ENCODE peak calls at places on chromosomes 4 and X, in four cellular contexts. One of them, this sample, is unnamed.

GRCh38 chr4:11603594-11604194 is 175.0 kb upstream of the HS3ST1 start:
- DNase-seq in K562: no peak
- DNase-seq in H1: no peak
- DNase-seq in HepG2: no peak
- DNase-seq in this sample: no peak

GRCh38 chrX:103406256-103406655 is 29.9 kb downstream of the BEX3 start:
- DNase-seq in H1: no peak
- DNase-seq in K562: no peak
- DNase-seq in HepG2: no peak
- DNase-seq in this sample: no peak

GRCh38 chr4:24884925-24885324 is 27.9 kb downstream of the CCDC149 start:
- DNase-seq in HepG2: no peak
- DNase-seq in H1: no peak
- DNase-seq in K562: peak
- DNase-seq in this sample: no peak

GRCh38 chr4:142366821-142367220 is 479.3 kb downstream of the INPP4B start:
- DNase-seq in K562: no peak
- DNase-seq in H1: no peak
- DNase-seq in HepG2: no peak
- DNase-seq in this sample: no peak

GRCh38 chr4:10582059-10582686 is 102.4 kb downstream of the CLNK start:
- DNase-seq in H1: no peak
- DNase-seq in HepG2: peak
- DNase-seq in K562: peak
- DNase-seq in this sample: peak

GRCh38 chr4:107017681-107018321 is 18.3 kb downstream of the DKK2 start:
- DNase-seq in H1: no peak
- DNase-seq in K562: no peak
- DNase-seq in HepG2: no peak
- DNase-seq in this sample: no peak

GRCh38 chrX:48720580-48721240 is 24.2 kb downstream of the SUV39H1 start:
- DNase-seq in HepG2: no peak
- DNase-seq in K562: no peak
- DNase-seq in H1: no peak
- DNase-seq in this sample: no peak

GRCh38 chr4:20493761-20494353 is 206.4 kb upstream of the PACRGL start:
- DNase-seq in H1: no peak
- DNase-seq in HepG2: no peak
- DNase-seq in K562: no peak
- DNase-seq in this sample: no peak

GRCh38 chrX:30864383-30864785 is 24.7 kb downstream of the TAB3 start:
- DNase-seq in K562: no peak
- DNase-seq in HepG2: peak
- DNase-seq in H1: no peak
- DNase-seq in this sample: no peak

GRCh38 chr4:156169011-156169410 is 215.3 kb upstream of the CTSO start:
- DNase-seq in H1: peak
- DNase-seq in HepG2: peak
- DNase-seq in K562: no peak
- DNase-seq in this sample: peak

GRCh38 chrX:150683536-150684146 is 9.6 kb upstream of the MTMR1 start:
- DNase-seq in K562: peak
- DNase-seq in H1: no peak
- DNase-seq in HepG2: peak
- DNase-seq in this sample: peak

GRCh38 chrX:129577473-129577872 is 37.4 kb downstream of the OCRL start:
- DNase-seq in HepG2: no peak
- DNase-seq in K562: peak
- DNase-seq in H1: no peak
- DNase-seq in this sample: no peak
- TF ChIP-seq FOSL1 in HepG2: no peak
- TF ChIP-seq FOSL1 in K562: peak
- TF ChIP-seq FOSL1 in H1: no peak
- TF ChIP-seq FOSL1 in this sample: no peak

GRCh38 chrX:51496501-51497291 is at the start of gene NUDT11:
- DNase-seq in K562: peak
- DNase-seq in H1: peak
- DNase-seq in HepG2: no peak
- DNase-seq in this sample: no peak
- TF ChIP-seq FOSL1 in K562: no peak
- TF ChIP-seq FOSL1 in H1: no peak
- TF ChIP-seq FOSL1 in HepG2: no peak
- TF ChIP-seq FOSL1 in this sample: no peak

GRCh38 chr4:177511611-177512010 is 69.4 kb upstream of the AGA start:
- DNase-seq in K562: no peak
- DNase-seq in H1: no peak
- DNase-seq in HepG2: no peak
- DNase-seq in this sample: peak
- TF ChIP-seq FOSL1 in K562: no peak
- TF ChIP-seq FOSL1 in H1: no peak
- TF ChIP-seq FOSL1 in HepG2: no peak
- TF ChIP-seq FOSL1 in this sample: peak

GRCh38 chr4:151318310-151319006 is 6.9 kb downstream of the SH3D19 start:
- DNase-seq in K562: no peak
- DNase-seq in H1: no peak
- DNase-seq in HepG2: no peak
- DNase-seq in this sample: no peak

GRCh38 chr4:151315212-151315886 is 10.1 kb downstream of the SH3D19 start:
- DNase-seq in HepG2: peak
- DNase-seq in K562: no peak
- DNase-seq in H1: no peak
- DNase-seq in this sample: peak

GRCh38 chr4:151319490-151319889 is 5.9 kb downstream of the SH3D19 start:
- DNase-seq in K562: no peak
- DNase-seq in H1: no peak
- DNase-seq in HepG2: no peak
- DNase-seq in this sample: no peak

GRCh38 chr4:151314509-151314908 is 10.9 kb downstream of the SH3D19 start:
- DNase-seq in H1: no peak
- DNase-seq in HepG2: no peak
- DNase-seq in K562: no peak
- DNase-seq in this sample: no peak

GRCh38 chr4:151316645-151317044 is 8.8 kb downstream of the SH3D19 start:
- DNase-seq in HepG2: no peak
- DNase-seq in K562: no peak
- DNase-seq in H1: no peak
- DNase-seq in this sample: no peak
- TF ChIP-seq FOSL1 in HepG2: no peak
- TF ChIP-seq FOSL1 in K562: no peak
- TF ChIP-seq FOSL1 in H1: no peak
- TF ChIP-seq FOSL1 in this sample: no peak

DNA sequence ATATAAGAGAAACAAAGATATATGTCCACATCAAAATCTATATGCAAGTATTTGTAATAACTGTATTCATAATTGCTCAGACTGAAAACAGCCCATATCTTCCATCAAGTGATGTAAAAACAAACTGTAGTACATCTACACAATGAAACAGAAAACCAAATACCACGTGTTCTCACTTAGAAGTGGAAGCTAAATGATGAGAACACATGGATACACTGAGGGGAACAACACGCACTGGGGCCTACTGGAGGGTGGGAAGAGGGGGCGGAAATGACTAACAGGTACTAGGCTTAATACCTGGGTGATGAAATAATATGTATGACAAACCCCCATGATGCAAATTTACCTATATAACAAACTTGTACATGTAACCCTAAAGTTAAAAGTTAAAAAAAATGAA is 42.7 kb downstream of the UBA6 start:
- DNase-seq in K562: no peak
- DNase-seq in HepG2: no peak
- DNase-seq in H1: no peak
- DNase-seq in this sample: no peak
- TF ChIP-seq FOSL1 in K562: no peak
- TF ChIP-seq FOSL1 in HepG2: no peak
- TF ChIP-seq FOSL1 in H1: no peak
- TF ChIP-seq FOSL1 in this sample: no peak

DNA sequence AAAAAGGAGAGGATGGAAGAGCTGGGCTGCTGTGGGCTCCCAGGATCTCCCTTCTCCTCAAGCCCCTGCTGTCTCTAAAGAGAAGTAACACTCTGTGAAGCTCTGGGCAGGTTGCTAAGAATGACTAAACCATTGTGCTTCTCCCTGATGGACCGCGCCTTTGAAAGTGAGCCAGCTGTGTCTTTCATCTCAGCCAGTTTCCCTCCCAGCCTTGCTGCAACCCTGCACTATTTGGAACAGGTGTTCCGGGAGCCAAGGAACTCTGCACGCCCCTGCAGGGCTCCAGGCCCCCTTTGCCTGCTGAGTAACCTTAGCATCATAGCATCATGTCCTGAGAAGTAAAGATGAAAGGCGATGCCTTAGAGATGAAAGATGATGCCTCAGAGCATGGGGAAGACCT is 39.7 kb downstream of the SMIM20 start:
- DNase-seq in H1: no peak
- DNase-seq in HepG2: peak
- DNase-seq in K562: no peak
- DNase-seq in this sample: peak
- TF ChIP-seq FOSL1 in H1: no peak
- TF ChIP-seq FOSL1 in HepG2: no peak
- TF ChIP-seq FOSL1 in K562: no peak
- TF ChIP-seq FOSL1 in this sample: peak

DNA sequence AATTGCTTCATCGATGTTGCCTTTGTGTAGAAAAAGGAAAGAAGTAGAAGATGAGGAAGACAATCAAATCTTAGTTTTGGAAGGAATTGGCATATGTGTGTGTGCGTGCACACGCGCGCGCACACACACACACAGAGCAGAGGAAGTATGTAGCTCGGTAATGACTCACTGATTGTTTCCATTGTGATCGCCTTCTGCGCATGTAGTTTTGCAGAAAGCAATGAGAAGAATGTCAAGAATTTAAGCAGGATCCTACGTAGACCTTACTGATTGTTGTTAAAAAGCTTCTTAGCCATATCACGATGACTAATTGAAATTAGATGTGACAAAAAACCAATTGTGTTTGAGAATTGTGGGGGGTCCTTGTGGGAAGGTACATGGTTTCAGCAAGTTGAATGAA is 12.8 kb upstream of the LIMCH1 start:
- DNase-seq in H1: no peak
- DNase-seq in K562: no peak
- DNase-seq in HepG2: no peak
- DNase-seq in this sample: peak
- TF ChIP-seq FOSL1 in H1: no peak
- TF ChIP-seq FOSL1 in K562: no peak
- TF ChIP-seq FOSL1 in HepG2: no peak
- TF ChIP-seq FOSL1 in this sample: peak

DNA sequence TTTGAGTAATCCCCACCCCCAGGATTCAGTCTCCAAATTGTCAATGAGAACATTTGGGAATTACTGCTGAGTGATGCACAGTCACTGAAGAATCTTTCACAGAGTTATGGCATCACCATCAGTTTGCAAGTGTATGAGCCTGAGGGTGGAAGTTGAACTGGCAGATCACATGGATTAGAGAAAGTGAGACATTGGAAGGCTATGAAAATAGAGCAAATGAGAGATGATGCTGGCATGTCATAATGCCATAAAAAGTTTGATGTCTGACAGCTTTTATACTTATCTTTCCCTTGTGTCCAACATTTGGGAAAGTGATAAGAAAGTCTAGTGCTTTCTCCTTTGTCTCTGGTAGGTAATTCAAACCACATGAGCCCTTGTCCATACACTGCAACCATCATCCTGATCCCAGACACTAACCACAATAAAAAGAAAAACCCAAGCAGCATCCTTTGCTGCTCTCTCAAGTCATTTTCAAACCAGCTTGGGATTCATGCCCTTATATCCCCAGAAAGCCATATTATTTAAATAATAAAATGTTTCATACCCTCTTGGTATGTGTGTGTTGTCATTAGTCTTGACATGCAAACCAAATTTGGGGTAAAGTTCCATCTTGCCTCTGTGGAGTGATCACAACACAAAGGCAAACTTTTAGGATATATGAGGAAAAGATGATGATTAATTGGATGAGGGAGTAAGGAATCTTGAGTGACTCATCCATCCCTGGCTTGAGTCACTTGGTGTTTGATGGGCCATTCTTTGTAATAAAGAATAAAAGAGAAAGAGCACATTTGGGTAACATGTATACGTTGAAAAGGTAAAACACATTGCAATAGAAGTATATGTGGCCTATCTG is 438.9 kb downstream of the GRXCR1 start:
- DNase-seq in HepG2: no peak
- DNase-seq in H1: no peak
- DNase-seq in K562: no peak
- DNase-seq in this sample: no peak
- TF ChIP-seq FOSL1 in HepG2: no peak
- TF ChIP-seq FOSL1 in H1: no peak
- TF ChIP-seq FOSL1 in K562: no peak
- TF ChIP-seq FOSL1 in this sample: no peak

GRCh38 chr4:71270901-71271300 is 67.9 kb upstream of the SLC4A4 start:
- DNase-seq in HepG2: peak
- DNase-seq in K562: peak
- DNase-seq in H1: peak
- DNase-seq in this sample: peak

GRCh38 chr4:71268156-71268555 is 70.7 kb upstream of the SLC4A4 start:
- DNase-seq in HepG2: no peak
- DNase-seq in H1: no peak
- DNase-seq in K562: no peak
- DNase-seq in this sample: no peak

GRCh38 chr4:71269241-71269640 is 69.6 kb upstream of the SLC4A4 start:
- DNase-seq in H1: no peak
- DNase-seq in HepG2: no peak
- DNase-seq in K562: no peak
- DNase-seq in this sample: no peak

GRCh38 chr4:71266090-71266794 is 72.6 kb upstream of the SLC4A4 start:
- DNase-seq in K562: no peak
- DNase-seq in H1: no peak
- DNase-seq in HepG2: no peak
- DNase-seq in this sample: no peak

DNA sequence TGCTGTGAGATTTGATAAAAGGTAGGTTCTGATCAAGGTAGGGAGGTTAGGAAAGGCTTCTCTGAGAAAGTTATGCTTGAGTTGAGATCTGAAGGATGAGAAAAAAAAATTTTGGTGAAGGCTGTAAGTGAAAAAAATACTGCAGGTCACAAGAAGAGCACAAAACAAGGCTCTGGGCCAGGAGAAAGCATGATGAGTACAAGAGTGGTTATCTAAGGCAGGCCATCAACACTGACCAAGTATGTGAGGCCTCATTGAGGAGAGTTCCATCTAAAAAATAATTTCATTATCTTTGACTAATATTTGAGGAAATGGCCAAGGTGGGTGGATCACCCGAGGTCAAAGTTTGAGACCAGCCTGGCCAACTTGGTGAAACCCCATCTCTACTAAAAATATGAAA is 71.6 kb upstream of the SLC4A4 start:
- DNase-seq in HepG2: no peak
- DNase-seq in K562: no peak
- DNase-seq in H1: no peak
- DNase-seq in this sample: no peak
- TF ChIP-seq FOSL1 in HepG2: no peak
- TF ChIP-seq FOSL1 in K562: no peak
- TF ChIP-seq FOSL1 in H1: no peak
- TF ChIP-seq FOSL1 in this sample: no peak

This sample was measured in HCT116.